ENCODE peak calls at places on chromosomes 16 and 17, in nine cellular contexts. C is iris pigment epithelial cell; R is fibroblast of the conjunctiva; Q is Ammon's horn; I is AG04450; T is DMS53; W is WTC11; V is NCI-H1105; N is stimulated activated CD4-positive, alpha-beta T cell treated with anti-CD3 and anti-CD28 coated beads, Interleukin-1b, Interleukin-23, amount 100 ng/mL, for 1 hour. S is an unnamed sample.

GRCh38 chr17:8041980-8042379 is 3.1 kb downstream of the ALOX15B start:
- DNase-seq in C (peak), R (no peak), Q (no peak), I (no peak), T (no peak), W (no peak), V (no peak), N (no peak), S (no peak)

GRCh38 chr17:48457080-48457836 is 27.2 kb upstream of the SKAP1 start:
- DNase-seq in C (peak), R (no peak), Q (peak), I (no peak), T (peak), W (peak), V (peak), N (peak), S (peak)

GRCh38 chr17:869067-869466 is 86.9 kb downstream of the MRM3 start:
- DNase-seq in C (peak), R (peak), Q (no peak), I (no peak), T (no peak), W (no peak), V (no peak), N (no peak), S (no peak)

GRCh38 chr16:15559176-15559575 is 83.8 kb downstream of the MARF1 start:
- DNase-seq in C (no peak), R (no peak), Q (no peak), I (no peak), T (no peak), W (no peak), V (no peak), N (no peak), S (no peak)

GRCh38 chr17:15930426-15930825 is 14.5 kb upstream of the ADORA2B start:
- DNase-seq in C (no peak), R (no peak), Q (no peak), I (no peak), T (no peak), W (no peak), V (no peak), N (no peak), S (no peak)

GRCh38 chr16:50079741-50080140 is 14.0 kb downstream of the HEATR3 start:
- DNase-seq in C (peak), R (no peak), Q (no peak), I (no peak), T (no peak), W (no peak), V (no peak), N (no peak), S (no peak)

GRCh38 chr17:75370288-75370687 is 35.2 kb downstream of the GRB2 start:
- DNase-seq in C (no peak), R (no peak), Q (peak), I (no peak), T (no peak), W (no peak), V (no peak), N (no peak), S (no peak)

GRCh38 chr16:81784042-81784785 is 5.1 kb downstream of the PLCG2 start:
- DNase-seq in C (no peak), R (no peak), Q (no peak), I (no peak), T (no peak), W (no peak), V (no peak), N (no peak), S (no peak)

GRCh38 chr17:71349908-71350600 is 770.8 kb upstream of the SOX9 start:
- DNase-seq in C (peak), R (no peak), Q (no peak), I (no peak), T (no peak), W (no peak), V (no peak), N (no peak), S (no peak)

GRCh38 chr16:81581107-81581506 is 136.5 kb downstream of the CMIP start:
- DNase-seq in C (no peak), R (no peak), Q (no peak), I (no peak), T (peak), W (no peak), V (no peak), N (no peak), S (no peak)

GRCh38 chr17:910503-911194 is 68.9 kb downstream of the NXN start:
- DNase-seq in C (no peak), R (peak), Q (no peak), I (no peak), T (no peak), W (no peak), V (no peak), N (no peak), S (no peak)

GRCh38 chr16:90016339-90016950 is 2.8 kb downstream of the DBNDD1 start:
- DNase-seq in C (no peak), R (no peak), Q (no peak), I (no peak), T (no peak), W (no peak), V (no peak), N (no peak), S (no peak)

GRCh38 chr17:19569785-19570496 is 36.3 kb downstream of the SLC47A1 start:
- DNase-seq in C (peak), R (no peak), Q (no peak), I (no peak), T (peak), W (no peak), V (no peak), N (no peak), S (no peak)

GRCh38 chr17:44202756-44203155 is 3.1 kb upstream of the ATXN7L3 start:
- DNase-seq in C (no peak), R (no peak), Q (no peak), I (no peak), T (no peak), W (no peak), V (no peak), N (no peak), S (no peak)

GRCh38 chr17:78124081-78124835 is 4.3 kb downstream of the TMC6 start:
- DNase-seq in C (no peak), R (no peak), Q (peak), I (no peak), T (no peak), W (no peak), V (no peak), N (no peak), S (no peak)

GRCh38 chr17:48593126-48593829 is at the start of gene HOXB5:
- DNase-seq in C (no peak), R (no peak), Q (no peak), I (no peak), T (peak), W (no peak), V (peak), N (no peak), S (no peak)

GRCh38 chr17:7191571-7192270 is 12.6 kb upstream of the ASGR1 start:
- DNase-seq in C (peak), R (no peak), Q (peak), I (no peak), T (peak), W (peak), V (no peak), N (no peak), S (peak)

GRCh38 chr17:60926466-60927183 is 249.0 kb downstream of the BCAS3 start:
- DNase-seq in C (peak), R (no peak), Q (no peak), I (no peak), T (peak), W (no peak), V (no peak), N (no peak), S (no peak)

GRCh38 chr16:86029131-86029741 is 130.3 kb downstream of the IRF8 start:
- DNase-seq in C (peak), R (no peak), Q (peak), I (peak), T (no peak), W (no peak), V (no peak), N (no peak), S (no peak)

GRCh38 chr16:79814124-79814523 is 213.6 kb upstream of the MAF start:
- DNase-seq in C (no peak), R (no peak), Q (no peak), I (no peak), T (no peak), W (no peak), V (no peak), N (no peak), S (no peak)

GRCh38 chr17:79696159-79696982 is 34.4 kb upstream of the ENPP7 start:
- DNase-seq in C (peak), R (no peak), Q (no peak), I (no peak), T (no peak), W (no peak), V (no peak), N (no peak), S (no peak)

GRCh38 chr17:14301279-14301760 is 439 bp downstream of the HS3ST3B1 start:
- DNase-seq in C (no peak), R (no peak), Q (no peak), I (no peak), T (no peak), W (no peak), V (peak), N (no peak), S (no peak)

GRCh38 chr17:39605492-39606433 is 2.0 kb downstream of the NEUROD2 start:
- DNase-seq in C (no peak), R (no peak), Q (no peak), I (no peak), T (peak), W (peak), V (no peak), N (no peak), S (no peak)

GRCh38 chr17:45342871-45343526 is 26.2 kb upstream of the MAP3K14 start:
- DNase-seq in C (no peak), R (no peak), Q (no peak), I (no peak), T (no peak), W (no peak), V (no peak), N (no peak), S (no peak)

GRCh38 chr16:87725596-87726235 is 40.1 kb downstream of the KLHDC4 start:
- DNase-seq in C (peak), R (no peak), Q (no peak), I (no peak), T (peak), W (no peak), V (no peak), N (no peak), S (no peak)

GRCh38 chr17:1229354-1229890 is 40.8 kb upstream of the BHLHA9 start:
- DNase-seq in C (peak), R (no peak), Q (peak), I (no peak), T (peak), W (peak), V (no peak), N (no peak), S (peak)